ENCODE peak calls at places on chromosomes 5 and 9, in five cellular contexts. C, G, H, M and P are unnamed samples.

GRCh38 chr9:126612329-126612812 is 1.4 kb upstream of the LMX1B start:
- DNase-seq in C (no peak), G (no peak), H (no peak), M (no peak), P (no peak)

GRCh38 chr5:173573126-173573960 is 43.1 kb downstream of the BOD1 start:
- DNase-seq in M (peak), C (peak), H (peak), G (peak), P (peak)

GRCh38 chr9:76161546-76161945 is 232.7 kb downstream of the RFK start:
- DNase-seq in G (no peak), C (no peak), M (peak), H (peak), P (no peak)

GRCh38 chr9:125494555-125494920 is 212.5 kb downstream of the MAPKAP1 start:
- DNase-seq in H (no peak), M (peak), G (no peak), C (no peak), P (no peak)

GRCh38 chr5:102554728-102555127 is 55.9 kb upstream of the SLCO6A1 start:
- DNase-seq in G (no peak), H (no peak), M (peak), C (no peak), P (no peak)

GRCh38 chr5:14385022-14385421 is 196.6 kb upstream of the OTULINL start:
- DNase-seq in H (no peak), M (no peak), G (no peak), C (no peak), P (no peak)

GRCh38 chr5:155616779-155617392 is 603.3 kb downstream of the KIF4B start:
- DNase-seq in M (peak), C (peak), G (no peak), H (peak), P (no peak)

GRCh38 chr5:36138900-36139683 is 12.6 kb downstream of the LMBRD2 start:
- DNase-seq in C (peak), H (no peak), G (no peak), M (no peak), P (peak)

GRCh38 chr5:149561848-149562247 is 10.6 kb upstream of the CSNK1A1 start:
- DNase-seq in M (peak), H (no peak), G (no peak), C (peak), P (no peak)

GRCh38 chr5:15510816-15511215 is 10.8 kb downstream of the FBXL7 start:
- DNase-seq in H (no peak), C (no peak), G (no peak), M (no peak), P (no peak)

GRCh38 chr5:137176126-137176525 is 323.0 kb downstream of the SPOCK1 start:
- DNase-seq in M (no peak), G (no peak), H (no peak), C (no peak), P (no peak)

GRCh38 chr9:108323615-108324014 is 532.2 kb downstream of the ACTL7B start:
- DNase-seq in M (no peak), H (no peak), G (no peak), C (no peak), P (no peak)

GRCh38 chr9:107280543-107280942 is 2.5 kb upstream of the RAD23B start:
- DNase-seq in C (no peak), M (peak), G (no peak), H (no peak), P (no peak)

GRCh38 chr9:133238851-133239532 is 29.9 kb upstream of the OBP2B start:
- DNase-seq in M (peak), C (peak), G (peak), H (peak), P (peak)

GRCh38 chr5:7754997-7755596 is 95.8 kb downstream of the CFAP90 start:
- DNase-seq in M (peak), G (peak), C (peak), H (peak), P (no peak)

GRCh38 chr5:66138572-66139116 is 5.5 kb upstream of the SREK1 start:
- DNase-seq in M (no peak), C (no peak), H (no peak), G (no peak), P (no peak)

GRCh38 chr5:146565764-146566163 is 49.8 kb upstream of the GPR151 start:
- DNase-seq in M (peak), C (peak), G (peak), H (no peak), P (no peak)

GRCh38 chr5:12615141-12615820 is 711.0 kb upstream of the CTNND2 start:
- DNase-seq in M (no peak), G (no peak), H (no peak), C (no peak), P (no peak)

GRCh38 chr5:33810491-33811120 is 81.2 kb downstream of the ADAMTS12 start:
- DNase-seq in H (no peak), M (peak), C (no peak), G (no peak), P (no peak)

GRCh38 chr9:134061019-134061687 is 6.7 kb downstream of the BRD3 start:
- DNase-seq in H (no peak), C (no peak), G (no peak), M (no peak), P (peak)

GRCh38 chr5:93572773-93573626 is 8.0 kb downstream of the NR2F1-AS1 start:
- DNase-seq in G (no peak), M (peak), C (no peak), H (no peak), P (no peak)

GRCh38 chr9:96398582-96399334 is 15.2 kb upstream of the SLC35D2 start:
- DNase-seq in C (no peak), G (no peak), H (no peak), M (peak), P (no peak)

GRCh38 chr5:38556599-38557308 is at the start of gene LIFR:
- DNase-seq in G (peak), M (peak), C (peak), H (peak), P (peak)

GRCh38 chr5:91207248-91207647 is 175.9 kb downstream of the ARRDC3 start:
- DNase-seq in H (no peak), C (no peak), G (no peak), M (no peak), P (no peak)

GRCh38 chr5:145680169-145680568 is 155.0 kb downstream of the PRELID2 start:
- DNase-seq in G (no peak), H (no peak), C (no peak), M (peak), P (no peak)

GRCh38 chr5:36305571-36306326 is 4.0 kb upstream of the RANBP3L start:
- DNase-seq in H (peak), M (peak), C (peak), G (peak), P (no peak)

GRCh38 chr9:94168203-94169000 is 84.1 kb downstream of the PTPDC1 start:
- DNase-seq in C (no peak), G (no peak), M (no peak), H (no peak), P (no peak)

GRCh38 chr9:17068671-17069070 is 66.2 kb upstream of the CNTLN start:
- DNase-seq in M (no peak), H (no peak), G (no peak), C (no peak), P (no peak)

GRCh38 chr5:18792145-18792544 is 1157.9 kb downstream of the TAF11L14 start:
- DNase-seq in G (peak), C (peak), H (no peak), M (no peak), P (no peak)

GRCh38 chr5:175894805-175895204 is 23.4 kb downstream of the CPLX2 start:
- DNase-seq in G (no peak), H (no peak), C (no peak), M (no peak), P (no peak)

GRCh38 chr5:175895701-175896102 is 24.3 kb downstream of the CPLX2 start:
- DNase-seq in H (no peak), M (peak), G (no peak), C (no peak), P (no peak)

GRCh38 chr5:175895215-175895614 is 23.8 kb downstream of the CPLX2 start:
- DNase-seq in C (no peak), M (no peak), G (no peak), H (no peak), P (no peak)

GRCh38 chr5:175897285-175897684 is 25.9 kb downstream of the CPLX2 start:
- DNase-seq in G (no peak), C (no peak), M (no peak), H (no peak), P (no peak)

GRCh38 chr5:175896641-175897040 is 25.3 kb downstream of the CPLX2 start:
- DNase-seq in M (no peak), H (no peak), G (no peak), C (no peak), P (no peak)
- H3K27ac ChIP-seq in M (no peak), H (no peak), G (no peak), C (no peak), P (no peak)

GRCh38 chr9:116198344-116198743 is 44.8 kb downstream of the PAPPA start:
- DNase-seq in H (no peak), C (no peak), M (no peak), G (no peak), P (no peak)
- H3K27ac ChIP-seq in H (no peak), C (no peak), M (no peak), G (no peak), P (no peak)

GRCh38 chr9:95202076-95202681 is 115.3 kb downstream of the FANCC start:
- DNase-seq in C (no peak), H (no peak), G (no peak), M (peak), P (no peak)
- H3K27ac ChIP-seq in C (no peak), H (no peak), G (no peak), M (no peak), P (no peak)

DNA sequence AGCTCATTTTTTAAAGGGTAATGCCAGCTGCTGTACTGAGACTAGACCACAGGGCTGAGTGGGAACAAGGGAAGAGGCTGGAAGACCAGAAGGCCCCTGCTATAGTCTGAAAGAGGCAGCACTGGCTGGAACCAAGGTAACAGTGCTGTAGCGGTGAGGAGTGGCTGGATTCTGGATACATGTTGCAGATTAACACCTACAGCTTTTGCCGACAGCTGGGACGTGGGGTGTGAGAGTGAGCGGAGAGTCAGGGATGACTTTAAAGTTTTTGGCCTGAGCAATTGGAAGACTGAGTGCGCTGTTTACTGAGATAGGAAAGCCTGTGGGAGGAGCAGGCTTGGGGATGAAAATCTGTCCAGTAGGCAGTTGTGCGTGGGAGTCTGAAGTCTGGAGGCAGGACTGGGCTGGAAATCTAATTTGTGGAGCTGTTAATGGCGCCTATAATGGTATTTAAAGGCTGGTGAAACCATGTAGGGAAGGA is 26.5 kb downstream of the AQP7 start:
- DNase-seq in M (peak), H (peak), G (no peak), C (no peak), P (no peak)
- H3K27ac ChIP-seq in M (no peak), H (no peak), G (no peak), C (no peak), P (no peak)

GRCh38 chr5:142655339-142656267 is 30.3 kb downstream of the FGF1 start:
- DNase-seq in G (peak), M (peak), H (peak), C (peak), P (peak)
- H3K27ac ChIP-seq in G (no peak), M (no peak), H (no peak), C (no peak), P (no peak)

GRCh38 chr9:121200346-121200745 is 1.3 kb downstream of the RAB14 start:
- DNase-seq in C (no peak), H (no peak), G (no peak), M (no peak), P (no peak)
- H3K27ac ChIP-seq in C (peak), H (no peak), G (peak), M (no peak), P (peak)